ENCODE peak calls at places on chromosomes 2 and 18, in eight cellular contexts. W, A, Z, L, V, Y, K and G are unnamed samples.

GRCh38 chr2:172108587-172108930 is 5.9 kb upstream of the DLX2 start:
- DNase-seq in Z (no peak), A (no peak), L (no peak), V (no peak), Y (no peak), W (no peak), K (no peak), G (no peak)

GRCh38 chr2:218003994-218004419 is 1.2 kb upstream of the TNS1 start:
- DNase-seq in V (peak; percentile 90), W (no peak), Y (no peak), L (no peak), A (no peak), K (no peak), Z (no peak), G (peak; percentile 83)

GRCh38 chr2:216214768-216215167 is 105.6 kb downstream of the XRCC5 start:
- DNase-seq in L (no peak), W (no peak), Z (no peak), V (no peak), K (no peak), A (no peak), Y (no peak), G (no peak)

GRCh38 chr2:144462266-144462665 is 57.7 kb downstream of the ZEB2 start:
- DNase-seq in K (no peak), Y (no peak), A (no peak), V (no peak), W (no peak), Z (no peak), L (no peak), G (no peak)

GRCh38 chr2:235694721-235695601 is 201.1 kb downstream of the AGAP1 start:
- DNase-seq in Z (no peak), W (no peak), Y (no peak), V (no peak), K (no peak), A (no peak), L (no peak), G (no peak)

GRCh38 chr2:20668871-20669475 is 2.0 kb downstream of the GDF7 start:
- DNase-seq in K (no peak), V (no peak), L (no peak), Y (no peak), W (no peak), Z (no peak), A (no peak), G (no peak)

GRCh38 chr18:35268811-35269210 is 21.2 kb downstream of the ZSCAN30 start:
- DNase-seq in L (no peak), A (no peak), K (no peak), V (no peak), W (no peak), Z (no peak), Y (no peak), G (no peak)

GRCh38 chr18:22606563-22607283 is 189.0 kb upstream of the CTAGE1 start:
- DNase-seq in L (no peak), V (no peak), Z (no peak), W (no peak), Y (no peak), A (no peak), K (no peak), G (peak; percentile 43)

GRCh38 chr2:121102949-121103348 is 182.1 kb downstream of the TFCP2L1 start:
- DNase-seq in K (no peak), V (no peak), Z (no peak), A (no peak), L (no peak), Y (no peak), W (no peak), G (no peak)

GRCh38 chr18:69109686-69110085 is 291.0 kb upstream of the DOK6 start:
- DNase-seq in Y (no peak), A (no peak), W (peak; percentile 9), Z (no peak), L (no peak), V (no peak), K (no peak), G (no peak)

GRCh38 chr2:12314119-12314735 is 402.5 kb upstream of the TRIB2 start:
- DNase-seq in V (no peak), W (no peak), L (peak; percentile 52), A (no peak), Z (no peak), Y (no peak), K (no peak), G (no peak)

GRCh38 chr2:25230128-25230527 is 61.7 kb upstream of the POMC start:
- DNase-seq in W (no peak), K (peak; percentile 55), Z (no peak), L (no peak), V (no peak), Y (no peak), A (no peak), G (peak; percentile 65)

GRCh38 chr2:80132284-80132683 is 172.3 kb downstream of the LRRTM1 start:
- DNase-seq in V (no peak), L (no peak), A (no peak), Z (no peak), K (no peak), Y (no peak), W (no peak), G (no peak)